ENCODE peak calls at places on chromosomes 2 and 18, in ten cellular contexts. One of them, this sample, is unnamed. For H3K9me3, the result is how much of the 10 kb centered on the place peaks cover.

GRCh38 chr2:77086478-77086877 is 435.7 kb downstream of the LRRTM4 start:
- DNase-seq in prostate gland: no peak
- DNase-seq in endodermal cell: peak
- DNase-seq in tibial artery: no peak
- DNase-seq in breast epithelium: no peak
- DNase-seq in effector memory CD4-positive, alpha-beta T cell: no peak
- DNase-seq in right cardiac atrium: no peak
- DNase-seq in body of pancreas: no peak
- DNase-seq in DND-41: no peak
- DNase-seq in upper lobe of left lung: no peak
- DNase-seq in this sample: no peak

GRCh38 chr2:222305510-222306392 is 7.0 kb upstream of the PAX3 start:
- DNase-seq in prostate gland: no peak
- DNase-seq in endodermal cell: peak
- DNase-seq in tibial artery: no peak
- DNase-seq in breast epithelium: no peak
- DNase-seq in effector memory CD4-positive, alpha-beta T cell: no peak
- DNase-seq in right cardiac atrium: no peak
- DNase-seq in body of pancreas: peak
- DNase-seq in DND-41: no peak
- DNase-seq in upper lobe of left lung: no peak
- DNase-seq in this sample: no peak

GRCh38 chr2:176562359-176563043 is 293.3 kb downstream of the MTX2 start:
- DNase-seq in prostate gland: no peak
- DNase-seq in endodermal cell: no peak
- DNase-seq in tibial artery: no peak
- DNase-seq in breast epithelium: no peak
- DNase-seq in effector memory CD4-positive, alpha-beta T cell: no peak
- DNase-seq in right cardiac atrium: no peak
- DNase-seq in body of pancreas: no peak
- DNase-seq in DND-41: no peak
- DNase-seq in upper lobe of left lung: no peak
- DNase-seq in this sample: no peak

GRCh38 chr2:67510745-67511144 is 113.6 kb downstream of the ETAA1 start:
- DNase-seq in prostate gland: no peak
- DNase-seq in endodermal cell: no peak
- DNase-seq in tibial artery: no peak
- DNase-seq in breast epithelium: no peak
- DNase-seq in effector memory CD4-positive, alpha-beta T cell: no peak
- DNase-seq in right cardiac atrium: no peak
- DNase-seq in body of pancreas: no peak
- DNase-seq in DND-41: no peak
- DNase-seq in upper lobe of left lung: no peak
- DNase-seq in this sample: no peak

GRCh38 chr18:25132786-25133496 is 219.0 kb downstream of the ZNF521 start:
- DNase-seq in prostate gland: no peak
- DNase-seq in endodermal cell: no peak
- DNase-seq in tibial artery: no peak
- DNase-seq in breast epithelium: no peak
- DNase-seq in effector memory CD4-positive, alpha-beta T cell: no peak
- DNase-seq in right cardiac atrium: no peak
- DNase-seq in body of pancreas: no peak
- DNase-seq in DND-41: no peak
- DNase-seq in upper lobe of left lung: no peak
- DNase-seq in this sample: no peak

GRCh38 chr2:233865838-233866237 is 2.3 kb downstream of the MSL3B start:
- DNase-seq in prostate gland: no peak
- DNase-seq in endodermal cell: peak
- DNase-seq in tibial artery: no peak
- DNase-seq in breast epithelium: no peak
- DNase-seq in effector memory CD4-positive, alpha-beta T cell: no peak
- DNase-seq in right cardiac atrium: no peak
- DNase-seq in body of pancreas: no peak
- DNase-seq in DND-41: peak
- DNase-seq in upper lobe of left lung: no peak
- DNase-seq in this sample: no peak

GRCh38 chr18:76131738-76132137 is 363.3 kb downstream of the ZNF516 start:
- DNase-seq in prostate gland: no peak
- DNase-seq in endodermal cell: no peak
- DNase-seq in tibial artery: no peak
- DNase-seq in breast epithelium: no peak
- DNase-seq in effector memory CD4-positive, alpha-beta T cell: no peak
- DNase-seq in right cardiac atrium: no peak
- DNase-seq in body of pancreas: no peak
- DNase-seq in DND-41: peak
- DNase-seq in upper lobe of left lung: no peak
- DNase-seq in this sample: no peak

GRCh38 chr2:195477248-195477995 is 179.6 kb upstream of the SLC39A10 start:
- DNase-seq in prostate gland: no peak
- DNase-seq in endodermal cell: no peak
- DNase-seq in tibial artery: no peak
- DNase-seq in breast epithelium: no peak
- DNase-seq in effector memory CD4-positive, alpha-beta T cell: no peak
- DNase-seq in right cardiac atrium: no peak
- DNase-seq in body of pancreas: no peak
- DNase-seq in DND-41: no peak
- DNase-seq in upper lobe of left lung: no peak
- DNase-seq in this sample: no peak

GRCh38 chr2:68643874-68644485 is 601 bp downstream of the PROKR1 start:
- DNase-seq in prostate gland: no peak
- DNase-seq in endodermal cell: no peak
- DNase-seq in tibial artery: no peak
- DNase-seq in breast epithelium: no peak
- DNase-seq in effector memory CD4-positive, alpha-beta T cell: no peak
- DNase-seq in right cardiac atrium: no peak
- DNase-seq in body of pancreas: no peak
- DNase-seq in DND-41: no peak
- DNase-seq in upper lobe of left lung: no peak
- DNase-seq in this sample: no peak

DNA sequence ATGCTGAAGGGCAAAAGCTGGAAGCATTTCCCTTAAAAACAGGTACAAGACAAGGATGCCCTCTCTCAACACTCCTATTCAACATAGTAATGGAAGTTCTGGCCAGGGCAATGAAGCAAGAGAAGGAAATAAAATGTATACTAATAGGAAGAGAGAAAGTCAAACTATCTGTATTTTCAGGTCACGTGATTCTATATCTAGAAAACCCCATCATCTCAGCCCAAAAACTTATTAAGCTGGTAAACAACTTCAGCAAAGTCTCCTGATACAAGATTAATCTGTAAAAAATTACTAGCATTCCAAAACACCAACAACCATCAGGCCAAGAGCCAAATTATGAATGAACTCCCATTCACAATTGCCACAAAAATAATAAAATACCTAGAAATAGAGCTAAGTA is 213.2 kb upstream of the CNTNAP5 start:
- DNase-seq in prostate gland: no peak
- DNase-seq in endodermal cell: no peak
- DNase-seq in tibial artery: no peak
- DNase-seq in breast epithelium: no peak
- DNase-seq in effector memory CD4-positive, alpha-beta T cell: no peak
- DNase-seq in right cardiac atrium: no peak
- DNase-seq in body of pancreas: no peak
- DNase-seq in DND-41: no peak
- DNase-seq in upper lobe of left lung: no peak
- DNase-seq in this sample: no peak
- H3K9me3 ChIP-seq in prostate gland: under half
- H3K9me3 ChIP-seq in endodermal cell: under half
- H3K9me3 ChIP-seq in tibial artery: under half
- H3K9me3 ChIP-seq in breast epithelium: under half
- H3K9me3 ChIP-seq in effector memory CD4-positive, alpha-beta T cell: under half
- H3K9me3 ChIP-seq in right cardiac atrium: under half
- H3K9me3 ChIP-seq in body of pancreas: under half
- H3K9me3 ChIP-seq in DND-41: under half
- H3K9me3 ChIP-seq in upper lobe of left lung: under half
- H3K9me3 ChIP-seq in this sample: under half

GRCh38 chr2:156401863-156402262 is 34.3 kb upstream of the GPD2 start:
- DNase-seq in prostate gland: no peak
- DNase-seq in endodermal cell: no peak
- DNase-seq in tibial artery: no peak
- DNase-seq in breast epithelium: no peak
- DNase-seq in effector memory CD4-positive, alpha-beta T cell: no peak
- DNase-seq in right cardiac atrium: no peak
- DNase-seq in body of pancreas: no peak
- DNase-seq in DND-41: no peak
- DNase-seq in upper lobe of left lung: no peak
- DNase-seq in this sample: no peak

GRCh38 chr2:156399950-156400703 is 36.1 kb upstream of the GPD2 start:
- DNase-seq in prostate gland: peak
- DNase-seq in endodermal cell: peak
- DNase-seq in tibial artery: peak
- DNase-seq in breast epithelium: peak
- DNase-seq in effector memory CD4-positive, alpha-beta T cell: no peak
- DNase-seq in right cardiac atrium: peak
- DNase-seq in body of pancreas: peak
- DNase-seq in DND-41: no peak
- DNase-seq in upper lobe of left lung: peak
- DNase-seq in this sample: peak

GRCh38 chr2:156398176-156398575 is 38.0 kb upstream of the GPD2 start:
- DNase-seq in prostate gland: no peak
- DNase-seq in endodermal cell: no peak
- DNase-seq in tibial artery: no peak
- DNase-seq in breast epithelium: no peak
- DNase-seq in effector memory CD4-positive, alpha-beta T cell: no peak
- DNase-seq in right cardiac atrium: no peak
- DNase-seq in body of pancreas: no peak
- DNase-seq in DND-41: peak
- DNase-seq in upper lobe of left lung: no peak
- DNase-seq in this sample: no peak

GRCh38 chr2:156399224-156399949 is 36.8 kb upstream of the GPD2 start:
- DNase-seq in prostate gland: peak
- DNase-seq in endodermal cell: peak
- DNase-seq in tibial artery: no peak
- DNase-seq in breast epithelium: no peak
- DNase-seq in effector memory CD4-positive, alpha-beta T cell: no peak
- DNase-seq in right cardiac atrium: no peak
- DNase-seq in body of pancreas: peak
- DNase-seq in DND-41: no peak
- DNase-seq in upper lobe of left lung: peak
- DNase-seq in this sample: no peak

DNA sequence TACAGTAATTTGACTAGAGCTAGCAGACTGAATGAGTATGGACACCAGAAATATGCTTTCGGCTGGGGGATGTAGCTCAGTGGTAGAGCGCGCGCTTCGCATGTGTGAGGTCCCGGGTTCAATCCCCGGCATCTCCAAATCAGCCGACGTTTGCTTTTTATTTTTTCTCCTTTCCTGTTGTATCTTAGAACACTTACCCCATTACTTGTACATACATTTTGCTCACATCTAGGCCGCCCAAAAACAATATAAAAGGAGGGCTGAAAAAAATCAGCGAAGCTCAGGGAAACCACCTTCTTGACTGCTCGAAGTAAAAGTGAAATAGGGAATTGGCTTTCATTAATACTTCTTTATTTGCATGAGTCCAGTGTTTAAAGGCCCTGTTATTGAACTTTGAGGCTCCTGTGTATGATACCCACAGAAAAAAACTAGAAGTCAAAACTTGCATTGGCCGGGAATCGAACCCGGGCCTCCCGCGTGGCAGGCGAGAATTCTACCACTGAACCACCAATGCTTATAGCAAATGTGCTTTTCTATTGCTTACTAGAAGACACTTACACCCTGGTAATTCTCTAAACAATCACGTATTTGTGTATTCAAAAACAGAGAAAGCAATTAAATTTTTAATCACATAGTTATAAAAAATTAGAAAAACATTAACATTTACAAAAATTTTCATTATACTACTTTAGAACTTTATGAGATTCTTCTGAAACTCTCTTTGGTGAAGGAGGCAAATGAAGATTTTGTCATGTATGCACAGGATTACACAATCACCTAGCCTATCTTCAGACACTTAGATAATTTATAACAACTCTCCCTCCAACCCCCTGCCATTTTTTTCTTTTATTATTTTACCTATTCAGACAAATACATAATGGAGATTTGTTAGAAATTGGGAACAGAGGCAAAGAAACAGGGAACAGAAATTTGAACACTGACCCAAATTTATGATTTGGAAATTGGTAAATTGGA is 35.2 kb upstream of the GPD2 start:
- DNase-seq in prostate gland: peak
- DNase-seq in endodermal cell: peak
- DNase-seq in tibial artery: peak
- DNase-seq in breast epithelium: peak
- DNase-seq in effector memory CD4-positive, alpha-beta T cell: peak
- DNase-seq in right cardiac atrium: peak
- DNase-seq in body of pancreas: peak
- DNase-seq in DND-41: peak
- DNase-seq in upper lobe of left lung: peak
- DNase-seq in this sample: peak
- H3K27ac ChIP-seq in prostate gland: peak
- H3K27ac ChIP-seq in endodermal cell: peak
- H3K27ac ChIP-seq in tibial artery: peak
- H3K27ac ChIP-seq in breast epithelium: peak
- H3K27ac ChIP-seq in effector memory CD4-positive, alpha-beta T cell: peak
- H3K27ac ChIP-seq in right cardiac atrium: peak
- H3K27ac ChIP-seq in body of pancreas: peak
- H3K27ac ChIP-seq in DND-41: peak
- H3K27ac ChIP-seq in upper lobe of left lung: peak
- H3K27ac ChIP-seq in this sample: peak

DNA sequence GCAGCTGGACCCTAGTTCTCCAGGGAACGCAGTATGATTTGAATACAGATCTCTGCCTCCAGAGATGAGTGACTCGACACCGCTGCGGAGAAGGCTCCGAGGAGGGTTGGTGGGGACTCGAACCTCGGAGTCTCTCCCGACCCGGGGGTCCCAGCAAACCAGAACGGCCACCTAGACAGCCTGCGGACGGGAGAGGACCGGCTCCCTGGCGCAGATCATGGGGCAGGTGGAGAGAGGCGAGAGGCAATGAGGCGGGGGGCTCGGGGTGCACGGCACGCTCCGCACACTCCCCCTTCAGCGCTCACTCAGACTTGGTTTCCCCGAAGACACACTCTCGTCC is 12.6 kb downstream of the DYSF start:
- DNase-seq in prostate gland: no peak
- DNase-seq in endodermal cell: no peak
- DNase-seq in tibial artery: no peak
- DNase-seq in breast epithelium: no peak
- DNase-seq in effector memory CD4-positive, alpha-beta T cell: no peak
- DNase-seq in right cardiac atrium: no peak
- DNase-seq in body of pancreas: no peak
- DNase-seq in DND-41: no peak
- DNase-seq in upper lobe of left lung: no peak
- DNase-seq in this sample: no peak
- H3K4me3 ChIP-seq in prostate gland: peak
- H3K4me3 ChIP-seq in endodermal cell: peak
- H3K4me3 ChIP-seq in tibial artery: peak
- H3K4me3 ChIP-seq in breast epithelium: peak
- H3K4me3 ChIP-seq in effector memory CD4-positive, alpha-beta T cell: peak
- H3K4me3 ChIP-seq in right cardiac atrium: peak
- H3K4me3 ChIP-seq in body of pancreas: no peak
- H3K4me3 ChIP-seq in DND-41: no peak
- H3K4me3 ChIP-seq in upper lobe of left lung: peak
- H3K4me3 ChIP-seq in this sample: peak

DNA sequence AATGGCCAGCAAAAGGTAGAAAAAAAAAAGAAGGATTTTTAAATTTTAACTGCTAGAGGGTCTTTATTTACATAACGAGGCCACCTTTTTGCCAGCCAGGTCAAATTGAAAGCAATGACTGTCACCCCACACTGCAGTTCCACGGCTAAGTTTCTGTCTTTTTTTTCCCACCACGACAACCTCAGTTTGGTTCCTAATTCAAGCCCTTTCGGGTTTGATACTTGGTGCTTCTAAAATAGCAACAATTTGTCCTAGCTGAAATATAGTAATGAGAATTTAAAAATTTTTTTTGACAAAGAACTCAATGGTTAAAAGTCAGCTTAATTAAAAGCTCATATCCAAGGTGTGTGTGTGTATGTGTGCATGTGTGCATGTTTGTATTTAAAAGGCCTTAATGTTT is 16.4 kb upstream of the NMS start:
- DNase-seq in prostate gland: no peak
- DNase-seq in endodermal cell: no peak
- DNase-seq in tibial artery: no peak
- DNase-seq in breast epithelium: no peak
- DNase-seq in effector memory CD4-positive, alpha-beta T cell: no peak
- DNase-seq in right cardiac atrium: no peak
- DNase-seq in body of pancreas: no peak
- DNase-seq in DND-41: no peak
- DNase-seq in upper lobe of left lung: no peak
- DNase-seq in this sample: no peak
- H3K9me3 ChIP-seq in prostate gland: under half
- H3K9me3 ChIP-seq in endodermal cell: half or more
- H3K9me3 ChIP-seq in tibial artery: under half
- H3K9me3 ChIP-seq in breast epithelium: under half
- H3K9me3 ChIP-seq in effector memory CD4-positive, alpha-beta T cell: under half
- H3K9me3 ChIP-seq in right cardiac atrium: under half
- H3K9me3 ChIP-seq in body of pancreas: under half
- H3K9me3 ChIP-seq in DND-41: under half
- H3K9me3 ChIP-seq in upper lobe of left lung: under half
- H3K9me3 ChIP-seq in this sample: under half

This sample was measured in CD4-positive, alpha-beta memory T cell.